ENCODE peak calls at places on chromosomes 4 and X, in ten cellular contexts. S is HepG2, E is neural crest cell, U is nephron progenitor cell, F is fibroblast of pulmonary artery, G is HCT116, Y is HFF-Myc, M is kidney epithelial cell, N is left lung, L is uterus. W is an unnamed sample.

GRCh38 chr4:113637363-113637762 is 124.2 kb downstream of the CAMK2D start:
- DNase-seq in S (no peak), L (no peak), U (no peak), Y (no peak), E (no peak), G (no peak), F (peak; percentile 83), N (no peak), M (no peak), W (no peak)

GRCh38 chr4:87108142-87108546 is 112.3 kb downstream of the KLHL8 start:
- DNase-seq in M (peak; percentile 69), Y (peak; percentile 63), G (peak; percentile 85), L (peak; percentile 67), F (peak; percentile 76), N (no peak), E (no peak), S (no peak), U (no peak), W (no peak)

GRCh38 chrX:150362599-150363481 is at the start of gene MAMLD1:
- DNase-seq in Y (no peak), L (peak; percentile 75), F (peak; percentile 80), N (peak; percentile 84), G (peak; percentile 51), U (peak; percentile 53), E (peak; percentile 33), M (no peak), S (no peak), W (peak; percentile 63)

GRCh38 chrX:56733459-56734046 is 4.5 kb downstream of the NBDY start:
- DNase-seq in M (no peak), E (peak; percentile 48), Y (no peak), L (peak; percentile 61), S (peak; percentile 17), N (no peak), F (peak; percentile 54), U (peak; percentile 39), G (no peak), W (peak; percentile 80)

GRCh38 chrX:96621811-96622210 is 62.8 kb upstream of the DIAPH2 start:
- DNase-seq in N (no peak), S (no peak), F (peak; percentile 29), G (no peak), L (no peak), E (no peak), U (no peak), M (no peak), Y (no peak), W (no peak)

GRCh38 chr4:26812049-26812729 is 48.5 kb upstream of the STIM2 start:
- DNase-seq in M (no peak), S (no peak), U (no peak), L (no peak), F (peak; percentile 28), E (no peak), N (no peak), G (no peak), Y (no peak), W (no peak)

GRCh38 chrX:2609431-2610238 is 81.5 kb upstream of the CD99 start:
- DNase-seq in L (no peak), Y (no peak), G (no peak), U (no peak), F (peak; percentile 22), M (no peak), S (no peak), E (peak; percentile 4), N (no peak), W (no peak)

GRCh38 chr4:93384897-93385296 is 443.7 kb upstream of the ATOH1 start:
- DNase-seq in G (no peak), L (no peak), S (no peak), F (peak; percentile 29), Y (no peak), N (no peak), U (no peak), E (no peak), M (peak; percentile 21), W (no peak)

GRCh38 chr4:57220734-57221133 is 110.5 kb upstream of the IGFBP7 start:
- DNase-seq in G (no peak), U (no peak), N (no peak), M (no peak), L (no peak), Y (no peak), S (no peak), E (no peak), F (no peak), W (no peak)

GRCh38 chr4:87017580-87018061 is 82.8 kb downstream of the AFF1 start:
- DNase-seq in G (no peak), E (no peak), F (peak; percentile 91), N (no peak), Y (no peak), U (no peak), S (no peak), M (no peak), L (no peak), W (peak; percentile 46)

GRCh38 chr4:26105372-26105771 is 191.4 kb downstream of the SMIM20 start:
- DNase-seq in S (no peak), Y (no peak), E (no peak), N (no peak), M (no peak), F (peak; percentile 8), G (no peak), U (no peak), L (no peak), W (no peak)

GRCh38 chrX:47802589-47802988 is 34.1 kb upstream of the ZNF81 start:
- DNase-seq in F (peak; percentile 10), N (no peak), S (peak; percentile 10), M (no peak), L (no peak), U (no peak), G (no peak), Y (no peak), E (no peak), W (no peak)

DNA sequence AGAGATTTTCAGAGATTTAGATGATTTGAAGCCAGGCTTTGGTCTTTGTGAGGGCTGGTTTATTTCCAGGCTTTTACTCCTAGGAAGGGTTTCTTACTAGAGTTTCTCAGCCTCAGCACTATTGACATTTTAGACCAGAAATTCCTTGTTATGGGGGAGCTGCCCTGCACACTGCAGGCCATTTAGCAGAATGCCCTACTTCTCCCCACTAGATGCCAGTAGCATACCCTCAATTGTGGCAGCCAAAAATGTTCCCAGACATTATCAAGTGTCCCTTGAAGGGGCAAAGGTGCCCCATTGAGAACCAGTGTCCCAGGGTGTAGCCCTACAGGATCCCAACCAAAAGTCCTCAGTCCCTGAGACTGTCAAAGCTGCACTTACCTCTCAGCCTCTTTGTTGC is 231.6 kb downstream of the QDPR start:
- DNase-seq in G (no peak), S (no peak), L (no peak), E (no peak), Y (no peak), M (no peak), F (no peak), U (no peak), N (no peak), W (no peak)
- TF ChIP-seq CTCF in G (no peak), S (no peak), L (no peak), E (no peak), Y (no peak), M (peak; percentile 5), F (no peak), U (no peak), N (no peak), W (no peak)

GRCh38 chr4:95118507-95118906 is 360.8 kb downstream of the BMPR1B start:
- DNase-seq in L (no peak), G (no peak), U (no peak), M (no peak), N (no peak), Y (no peak), F (no peak), S (no peak), E (no peak), W (no peak)

GRCh38 chr4:95108883-95109421 is 351.2 kb downstream of the BMPR1B start:
- DNase-seq in L (no peak), F (peak; percentile 21), S (no peak), E (no peak), N (no peak), Y (no peak), G (no peak), U (no peak), M (no peak), W (no peak)

GRCh38 chr4:95120456-95120855 is 362.7 kb downstream of the BMPR1B start:
- DNase-seq in L (no peak), G (no peak), F (no peak), M (no peak), S (no peak), U (no peak), E (no peak), Y (no peak), N (no peak), W (no peak)

DNA sequence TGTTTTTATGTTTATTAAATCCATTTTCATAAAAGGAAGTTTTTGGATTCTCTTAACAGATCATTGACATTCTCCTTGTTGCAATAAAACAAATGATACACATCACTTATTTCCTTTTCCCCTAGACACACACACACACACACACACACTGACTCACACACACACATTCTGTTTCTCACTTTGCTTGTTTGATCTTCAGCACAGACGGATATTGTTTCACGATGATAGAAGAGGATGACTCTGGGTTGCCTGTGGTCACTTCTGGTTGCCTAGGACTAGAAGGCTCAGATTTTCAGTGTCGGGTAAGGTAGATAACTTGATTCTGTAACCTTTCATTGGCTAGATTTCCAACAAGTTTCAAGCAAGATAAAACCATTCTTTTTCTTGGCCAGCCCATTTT is 356.8 kb downstream of the BMPR1B start:
- DNase-seq in N (no peak), Y (no peak), G (no peak), M (no peak), E (no peak), U (no peak), S (no peak), F (no peak), L (no peak), W (peak; percentile 7)
- TF ChIP-seq CTCF in N (no peak), Y (no peak), G (no peak), M (no peak), E (no peak), U (no peak), S (no peak), F (no peak), L (no peak), W (no peak)

DNA sequence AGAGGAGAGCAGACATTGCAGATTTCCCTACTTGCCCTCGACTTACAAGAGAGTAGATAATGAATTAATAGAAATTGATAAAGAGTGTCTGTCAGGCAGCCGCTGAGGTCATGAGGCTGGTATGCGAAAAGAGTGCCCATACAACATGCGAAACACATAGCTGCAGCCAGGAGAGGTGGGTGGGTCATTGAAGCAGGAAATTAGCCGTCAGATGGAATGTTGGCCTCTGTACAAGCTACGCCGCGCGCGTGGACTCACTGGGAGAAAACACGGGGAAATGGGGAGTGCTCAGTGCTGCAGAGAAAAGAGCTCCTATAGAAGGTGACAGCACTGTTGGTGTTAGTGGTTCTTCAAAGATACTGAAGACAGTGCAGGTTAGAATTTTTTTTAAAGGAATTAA is 125.1 kb downstream of the RAPGEF2 start:
- DNase-seq in L (peak; percentile 58), N (peak; percentile 78), E (peak; percentile 15), U (peak; percentile 34), S (peak; percentile 3), F (peak; percentile 93), M (peak; percentile 79), Y (peak; percentile 24), G (peak; percentile 48), W (no peak)
- TF ChIP-seq CTCF in L (no peak), N (no peak), E (peak; percentile 33), U (no peak), S (no peak), F (peak; percentile 38), M (no peak), Y (no peak), G (no peak), W (no peak)

DNA sequence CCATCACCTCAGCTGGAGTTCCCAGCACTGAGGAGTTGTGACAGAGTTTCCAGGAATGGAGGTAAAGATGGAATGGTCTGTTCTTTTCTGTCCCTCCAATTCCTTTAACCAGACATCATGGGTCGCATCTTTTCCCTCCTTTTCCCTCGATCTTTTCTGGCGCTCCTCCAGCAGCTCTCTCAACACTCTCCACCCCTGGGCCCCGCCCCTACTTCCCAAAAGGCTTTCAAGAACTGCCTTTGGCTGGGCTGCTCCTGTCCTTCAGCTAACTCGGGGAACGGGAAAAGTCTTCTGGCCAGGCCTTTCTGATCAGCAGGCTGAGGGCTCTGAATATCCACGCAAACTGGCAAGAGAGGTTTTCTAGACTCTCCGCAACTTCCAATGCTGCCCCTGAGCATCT is 34.0 kb downstream of the UTP14A start:
- DNase-seq in F (no peak), N (no peak), Y (no peak), M (no peak), U (no peak), L (no peak), E (no peak), S (no peak), G (no peak), W (no peak)
- TF ChIP-seq CTCF in F (no peak), N (no peak), Y (no peak), M (no peak), U (no peak), L (no peak), E (no peak), S (no peak), G (no peak), W (no peak)